ENCODE peak calls at places on chromosomes 6 and 20, in nine cellular contexts. P, N, C, Q, U, V, R, A and W are unnamed samples.

GRCh38 chr6:33607126-33607783 is 13.9 kb upstream of the ITPR3 start:
- DNase-seq in Q (no peak), V (no peak), C (no peak), N (no peak), A (no peak), R (no peak), P (no peak), U (no peak), W (no peak)

GRCh38 chr6:3366596-3367413 is 90.0 kb downstream of the SLC22A23 start:
- DNase-seq in A (no peak), V (no peak), U (no peak), N (no peak), Q (peak; percentile 64), C (no peak), P (no peak), R (no peak), W (no peak)

GRCh38 chr20:60629206-60629605 is 622.9 kb upstream of the CDH4 start:
- DNase-seq in V (no peak), R (no peak), A (no peak), N (no peak), U (no peak), Q (no peak), C (no peak), P (no peak), W (no peak)

GRCh38 chr20:18743665-18744440 is 69.7 kb upstream of the SCP2D1 start:
- DNase-seq in U (no peak), N (no peak), C (no peak), V (no peak), A (peak; percentile 4), P (no peak), Q (no peak), R (no peak), W (no peak)

GRCh38 chr6:119541132-119541905 is 191.8 kb upstream of the MAN1A1 start:
- DNase-seq in V (no peak), Q (peak; percentile 7), A (peak; percentile 99), N (peak; percentile 97), P (no peak), R (no peak), U (peak; percentile 97), C (no peak), W (peak; percentile 100)

GRCh38 chr6:141764388-141764787 is 368.3 kb upstream of the GJE1 start:
- DNase-seq in P (no peak), C (no peak), A (no peak), N (no peak), R (no peak), V (no peak), U (no peak), Q (no peak), W (no peak)

GRCh38 chr20:41407617-41408016 is 41.0 kb upstream of the EMILIN3 start:
- DNase-seq in N (no peak), C (no peak), Q (no peak), U (no peak), V (no peak), A (no peak), R (no peak), P (no peak), W (no peak)

GRCh38 chr6:108260126-108260808 is 573 bp downstream of the SNX3 start:
- DNase-seq in C (peak; percentile 68), V (no peak), R (peak; percentile 30), N (peak; percentile 49), Q (peak; percentile 61), A (peak; percentile 21), P (no peak), U (peak; percentile 22), W (peak; percentile 21)

GRCh38 chr6:52162940-52163908 is 23.0 kb upstream of the IL17A start:
- DNase-seq in P (no peak), V (no peak), A (peak; percentile 10), U (peak; percentile 29), N (peak; percentile 13), Q (peak; percentile 20), C (no peak), R (no peak), W (peak; percentile 9)

GRCh38 chr20:53949319-53949839 is 121.0 kb downstream of the BCAS1 start:
- DNase-seq in P (no peak), V (peak; percentile 48), U (peak; percentile 91), Q (peak; percentile 55), A (peak; percentile 76), N (peak; percentile 91), C (no peak), R (peak; percentile 57), W (peak; percentile 88)

GRCh38 chr20:47610247-47610944 is 108.7 kb downstream of the NCOA3 start:
- DNase-seq in A (peak; percentile 38), C (no peak), P (peak; percentile 49), U (peak; percentile 79), V (no peak), N (peak; percentile 74), R (peak; percentile 40), Q (peak; percentile 52), W (peak; percentile 89)

GRCh38 chr6:152094276-152094675 is 286.8 kb downstream of the ESR1 start:
- DNase-seq in U (no peak), C (no peak), R (no peak), N (no peak), V (no peak), Q (no peak), A (no peak), P (no peak), W (no peak)

GRCh38 chr6:16471222-16471784 is 232.9 kb downstream of the GMPR start:
- DNase-seq in R (no peak), U (no peak), P (no peak), C (no peak), V (no peak), Q (no peak), A (no peak), N (peak; percentile 17), W (no peak)

GRCh38 chr20:35619196-35620095 is 3.8 kb downstream of the SPAG4 start:
- DNase-seq in U (peak; percentile 74), N (peak; percentile 92), P (peak; percentile 62), A (peak; percentile 45), V (peak; percentile 78), R (peak; percentile 82), Q (peak; percentile 77), C (peak; percentile 18), W (peak; percentile 38)

GRCh38 chr6:122184260-122184934 is 215.1 kb upstream of the HSF2 start:
- DNase-seq in A (no peak), R (no peak), N (peak; percentile 20), V (no peak), C (no peak), U (peak; percentile 32), P (no peak), Q (peak; percentile 12), W (peak; percentile 21)

GRCh38 chr6:56916849-56917551 is 37.9 kb upstream of the BEND6 start:
- DNase-seq in C (no peak), N (no peak), U (no peak), Q (no peak), R (no peak), A (no peak), P (no peak), V (no peak), W (no peak)

GRCh38 chr6:162385980-162386379 is 341.6 kb downstream of the PRKN start:
- DNase-seq in P (no peak), N (no peak), Q (no peak), R (no peak), A (no peak), C (no peak), U (no peak), V (no peak), W (no peak)

GRCh38 chr6:150573041-150573681 is 26.5 kb upstream of the PLEKHG1 start:
- DNase-seq in Q (no peak), U (no peak), V (no peak), P (no peak), C (no peak), N (no peak), R (no peak), A (no peak), W (no peak)

GRCh38 chr20:49497217-49497560 is 14.7 kb upstream of the KCNB1 start:
- DNase-seq in P (no peak), A (no peak), U (no peak), R (no peak), C (no peak), V (no peak), N (no peak), Q (no peak), W (peak; percentile 8)

GRCh38 chr6:103215835-103216234 is 1643.9 kb downstream of the HACE1 start:
- DNase-seq in N (peak; percentile 53), Q (no peak), A (no peak), U (no peak), P (no peak), V (no peak), R (no peak), C (no peak), W (no peak)

GRCh38 chr20:38137441-38138037 is 27.5 kb downstream of the TGM2 start:
- DNase-seq in N (no peak), R (no peak), A (no peak), V (no peak), P (no peak), Q (no peak), C (no peak), U (no peak), W (no peak)

GRCh38 chr6:127219869-127220268 is 46.8 kb upstream of the RNF146 start:
- DNase-seq in V (no peak), A (no peak), R (no peak), P (no peak), U (no peak), N (no peak), Q (no peak), C (no peak), W (no peak)

GRCh38 chr20:18312723-18313122 is 24.4 kb downstream of the ZNF133 start:
- DNase-seq in P (no peak), R (no peak), U (no peak), V (no peak), A (no peak), C (no peak), N (no peak), Q (no peak), W (no peak)

GRCh38 chr6:44967481-44967880 is 360.6 kb upstream of the RUNX2 start:
- DNase-seq in Q (no peak), A (no peak), N (peak; percentile 23), P (no peak), C (no peak), R (no peak), U (peak; percentile 2), V (no peak), W (no peak)

GRCh38 chr6:124676033-124676432 is 286.2 kb upstream of the RNF217 start:
- DNase-seq in U (no peak), R (no peak), N (peak; percentile 72), C (no peak), Q (no peak), A (peak; percentile 44), V (no peak), P (no peak), W (peak; percentile 40)

GRCh38 chr6:116412270-116412669 is 41.5 kb downstream of the DSE start:
- DNase-seq in C (no peak), R (no peak), P (no peak), Q (no peak), V (peak; percentile 30), N (peak; percentile 35), U (no peak), A (no peak), W (no peak)

GRCh38 chr6:167750956-167751358 is 75.8 kb upstream of the AFDN start:
- DNase-seq in U (no peak), A (no peak), V (peak; percentile 25), R (no peak), C (no peak), P (no peak), Q (peak; percentile 64), N (no peak), W (no peak)

GRCh38 chr6:11231564-11232176 is 798 bp downstream of the NEDD9 start:
- DNase-seq in R (no peak), N (peak; percentile 83), C (no peak), A (peak; percentile 40), P (no peak), U (no peak), V (no peak), Q (peak; percentile 52), W (no peak)

GRCh38 chr20:43959079-43959919 is 44.6 kb downstream of the TOX2 start:
- DNase-seq in R (no peak), N (no peak), P (no peak), A (no peak), V (no peak), Q (peak; percentile 85), C (no peak), U (no peak), W (no peak)

GRCh38 chr6:2921520-2922115 is 18.5 kb upstream of the SERPINB9 start:
- DNase-seq in R (no peak), Q (no peak), V (no peak), P (no peak), U (no peak), N (no peak), A (no peak), C (no peak), W (no peak)

GRCh38 chr6:95309545-95309944 is 267.8 kb upstream of the MANEA start:
- DNase-seq in C (no peak), R (no peak), V (no peak), N (no peak), Q (no peak), U (no peak), A (no peak), P (no peak), W (no peak)